ENCODE peak calls at places on chromosomes 12 and 14, in four cellular contexts. R is K562, A is HCT116, P is GM12878. Q is an unnamed sample.

GRCh38 chr14:80136358-80136757 is 74.9 kb downstream of the DIO2 start:
- DNase-seq in R (no peak), A (no peak), P (no peak), Q (no peak)

GRCh38 chr12:127696963-127697362 is 570.0 kb upstream of the TMEM132C start:
- DNase-seq in R (no peak), P (no peak), A (no peak), Q (no peak)

GRCh38 chr14:103056322-103057027 is 874 bp downstream of the CDC42BPB start:
- DNase-seq in P (no peak), R (peak), A (no peak), Q (peak)

GRCh38 chr14:33682746-33683145 is 268.1 kb downstream of the EGLN3 start:
- DNase-seq in A (no peak), R (no peak), P (no peak), Q (no peak)

GRCh38 chr12:14948672-14949071 is 10.3 kb upstream of the ERP27 start:
- DNase-seq in A (no peak), P (peak), R (no peak), Q (no peak)

GRCh38 chr12:57889541-57889989 is 43.0 kb upstream of the CTDSP2 start:
- DNase-seq in R (no peak), P (no peak), A (no peak), Q (no peak)

GRCh38 chr14:101518611-101519048 is 42.7 kb upstream of the DIO3 start:
- DNase-seq in R (no peak), A (no peak), P (no peak), Q (no peak)

GRCh38 chr12:115010324-115010995 is 326.5 kb upstream of the TBX3 start:
- DNase-seq in P (no peak), R (no peak), A (no peak), Q (no peak)

GRCh38 chr12:120534703-120535655 is 823 bp downstream of the RNF10 start:
- DNase-seq in R (peak), A (no peak), P (no peak), Q (no peak)

GRCh38 chr14:57420986-57421385 is 30.6 kb downstream of the NAA30 start:
- DNase-seq in A (no peak), R (no peak), P (no peak), Q (no peak)

GRCh38 chr14:74512431-74512830 is 18.9 kb downstream of the ISCA2 start:
- DNase-seq in P (no peak), A (no peak), R (no peak), Q (no peak)

GRCh38 chr12:58346032-58346632 is 404.8 kb downstream of the ATP23 start:
- DNase-seq in P (no peak), A (peak), R (peak), Q (no peak)

GRCh38 chr12:66756631-66757030 is 77.8 kb upstream of the GRIP1 start:
- DNase-seq in A (no peak), R (no peak), P (no peak), Q (no peak)

GRCh38 chr12:66755727-66756395 is 77.0 kb upstream of the GRIP1 start:
- DNase-seq in A (no peak), P (no peak), R (no peak), Q (no peak)

GRCh38 chr12:66746489-66747201 is 67.8 kb upstream of the GRIP1 start:
- DNase-seq in A (no peak), P (no peak), R (no peak), Q (no peak)

GRCh38 chr12:66753810-66754209 is 74.9 kb upstream of the GRIP1 start:
- DNase-seq in A (no peak), P (no peak), R (no peak), Q (no peak)

DNA sequence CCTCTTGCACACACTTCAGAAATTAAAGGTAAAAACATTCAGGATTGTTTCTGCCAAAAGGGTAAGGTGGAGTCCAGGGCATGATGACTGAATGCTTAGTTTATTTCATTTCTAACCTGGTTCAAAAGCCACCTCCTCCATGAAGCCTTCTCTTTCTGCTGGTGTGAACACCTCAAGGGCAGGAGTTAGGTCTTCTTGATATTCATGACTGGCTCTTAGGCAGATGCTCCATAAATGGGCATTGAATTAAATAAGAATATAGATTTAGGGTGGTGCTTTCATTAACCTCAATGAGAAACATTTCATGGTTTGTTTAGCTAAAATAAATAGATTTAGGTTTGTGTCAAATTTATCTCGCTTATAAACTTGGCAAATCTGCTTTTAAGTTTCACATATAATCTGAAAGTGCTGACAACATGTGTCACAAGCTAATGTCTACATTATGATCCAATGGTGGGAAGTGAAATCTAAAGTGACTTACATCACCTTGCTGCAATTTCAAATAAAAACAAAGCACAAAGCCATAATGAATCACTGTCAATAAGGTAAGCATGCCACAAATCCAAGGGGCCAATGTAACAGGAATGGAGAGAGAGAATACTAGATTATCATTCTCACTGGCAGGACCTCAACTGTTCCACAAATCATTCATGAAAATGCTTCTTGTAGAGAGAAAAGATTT is 72.7 kb upstream of the GRIP1 start:
- DNase-seq in P (no peak), R (no peak), A (no peak), Q (no peak)
- TF ChIP-seq EGR1 in P (no peak), R (no peak), A (no peak), Q (no peak)

GRCh38 chr12:98220636-98221035 is 294.8 kb upstream of the TMPO start:
- DNase-seq in R (no peak), P (no peak), A (no peak), Q (no peak)

GRCh38 chr12:98211914-98212695 is 303.3 kb upstream of the TMPO start:
- DNase-seq in R (no peak), A (no peak), P (no peak), Q (no peak)

GRCh38 chr12:98213556-98213955 is 301.8 kb upstream of the TMPO start:
- DNase-seq in R (no peak), A (no peak), P (no peak), Q (no peak)

GRCh38 chr12:98221243-98221808 is 294.1 kb upstream of the TMPO start:
- DNase-seq in A (no peak), P (no peak), R (no peak), Q (no peak)

DNA sequence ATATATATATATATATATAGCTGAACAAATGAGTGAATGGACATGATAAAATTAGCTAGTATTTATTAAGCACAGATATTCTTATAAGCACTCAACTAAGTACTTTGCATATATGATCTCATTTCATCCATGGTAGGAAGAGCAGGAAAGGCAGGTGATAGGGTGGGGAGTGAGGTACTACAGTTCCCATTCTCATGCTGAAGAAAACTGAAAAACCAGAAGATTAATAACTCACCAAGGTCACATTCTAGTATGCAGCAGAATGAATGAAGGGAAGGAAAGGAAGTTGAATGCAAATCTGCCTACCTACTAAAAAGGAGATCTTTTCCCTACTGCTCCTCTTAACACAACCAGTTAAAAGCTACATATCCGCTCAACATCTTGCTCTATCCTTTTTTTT is 298.1 kb upstream of the TMPO start:
- DNase-seq in P (no peak), A (no peak), R (no peak), Q (no peak)
- H2AFZ ChIP-seq in P (no peak), A (no peak), R (no peak), Q (no peak)

GRCh38 chr12:107512391-107512790 is 173.2 kb upstream of the PWP1 start:
- DNase-seq in P (no peak), A (no peak), R (no peak), Q (no peak)

GRCh38 chr12:107513184-107513583 is 172.4 kb upstream of the PWP1 start:
- DNase-seq in R (no peak), A (no peak), P (no peak), Q (no peak)

GRCh38 chr12:107514887-107515445 is 170.6 kb upstream of the PWP1 start:
- DNase-seq in A (no peak), P (no peak), R (no peak), Q (no peak)

GRCh38 chr12:107513636-107514400 is 171.8 kb upstream of the PWP1 start:
- DNase-seq in A (no peak), R (no peak), P (no peak), Q (no peak)

DNA sequence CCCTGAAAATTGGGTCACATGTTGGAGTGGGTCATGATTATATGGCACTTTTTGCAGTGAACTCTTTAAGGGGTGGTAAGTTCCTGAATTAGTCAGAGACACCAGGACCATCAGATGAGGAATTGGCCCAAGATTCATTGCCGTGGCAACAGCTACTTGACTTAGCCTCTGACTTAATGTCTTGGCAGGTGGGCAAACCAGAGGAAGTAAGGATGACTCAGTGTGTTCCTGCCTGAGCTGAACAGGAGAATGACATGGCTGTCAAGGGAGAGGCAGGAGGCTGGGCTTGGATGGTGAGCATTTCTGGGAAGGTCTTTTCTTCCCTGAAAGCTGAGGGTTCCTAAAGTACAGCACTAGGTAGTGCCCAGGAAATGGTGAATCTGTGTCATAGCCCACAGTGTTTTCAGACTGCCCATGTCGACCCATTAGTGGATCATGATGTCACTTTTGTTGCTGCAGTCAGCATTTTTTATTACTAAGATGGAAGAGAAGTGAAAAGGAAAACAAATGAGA is 170.1 kb upstream of the PWP1 start:
- DNase-seq in A (peak), R (no peak), P (no peak), Q (no peak)
- TF ChIP-seq EGR1 in A (no peak), R (no peak), P (no peak), Q (no peak)

DNA sequence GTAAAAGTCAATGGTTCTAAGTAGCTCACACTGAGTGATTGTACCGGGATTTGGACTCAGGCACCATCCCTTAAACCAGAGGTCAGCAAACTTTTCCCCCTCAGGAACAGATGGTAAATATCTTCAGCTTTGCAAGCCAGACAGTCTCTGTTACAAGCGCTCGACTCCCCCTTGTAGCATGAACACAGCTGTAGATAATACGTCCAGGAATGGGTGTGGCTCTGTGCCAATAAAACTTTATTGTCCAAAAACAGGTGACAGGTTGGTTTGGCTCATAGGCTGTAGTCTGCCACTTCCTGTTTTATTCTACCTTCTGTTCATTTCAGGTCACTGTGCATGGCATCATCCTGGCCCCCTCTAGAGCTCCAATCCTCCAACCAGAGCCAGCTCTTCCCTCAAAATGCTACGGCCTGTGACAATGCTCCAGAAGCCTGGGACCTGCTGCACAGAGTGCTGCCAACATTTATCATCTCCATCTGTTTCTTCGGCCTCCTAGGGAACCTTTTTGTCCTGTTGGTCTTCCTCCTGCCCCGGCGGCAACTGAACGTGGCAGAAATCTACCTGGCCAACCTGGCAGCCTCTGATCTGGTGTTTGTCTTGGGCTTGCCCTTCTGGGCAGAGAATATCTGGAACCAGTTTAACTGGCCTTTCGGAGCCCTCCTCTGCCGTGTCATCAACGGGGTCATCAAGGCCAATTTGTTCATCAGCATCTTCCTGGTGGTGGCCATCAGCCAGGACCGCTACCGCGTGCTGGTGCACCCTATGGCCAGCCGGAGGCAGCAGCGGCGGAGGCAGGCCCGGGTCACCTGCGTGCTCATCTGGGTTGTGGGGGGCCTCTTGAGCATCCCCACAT is 7.6 kb downstream of the BDKRB1 start:
- DNase-seq in P (no peak), R (no peak), A (no peak), Q (no peak)
- H2AFZ ChIP-seq in P (no peak), R (no peak), A (no peak), Q (no peak)

GRCh38 chr12:94263905-94264655 is 115.7 kb downstream of the PLXNC1 start:
- DNase-seq in R (no peak), P (no peak), A (no peak), Q (peak)

GRCh38 chr12:94261119-94261518 is 112.7 kb downstream of the PLXNC1 start:
- DNase-seq in R (no peak), A (no peak), P (no peak), Q (peak)

GRCh38 chr12:94262228-94263010 is 114.0 kb downstream of the PLXNC1 start:
- DNase-seq in R (peak), A (peak), P (no peak), Q (no peak)

GRCh38 chr12:94261781-94262180 is 113.4 kb downstream of the PLXNC1 start:
- DNase-seq in R (no peak), A (no peak), P (no peak), Q (no peak)

DNA sequence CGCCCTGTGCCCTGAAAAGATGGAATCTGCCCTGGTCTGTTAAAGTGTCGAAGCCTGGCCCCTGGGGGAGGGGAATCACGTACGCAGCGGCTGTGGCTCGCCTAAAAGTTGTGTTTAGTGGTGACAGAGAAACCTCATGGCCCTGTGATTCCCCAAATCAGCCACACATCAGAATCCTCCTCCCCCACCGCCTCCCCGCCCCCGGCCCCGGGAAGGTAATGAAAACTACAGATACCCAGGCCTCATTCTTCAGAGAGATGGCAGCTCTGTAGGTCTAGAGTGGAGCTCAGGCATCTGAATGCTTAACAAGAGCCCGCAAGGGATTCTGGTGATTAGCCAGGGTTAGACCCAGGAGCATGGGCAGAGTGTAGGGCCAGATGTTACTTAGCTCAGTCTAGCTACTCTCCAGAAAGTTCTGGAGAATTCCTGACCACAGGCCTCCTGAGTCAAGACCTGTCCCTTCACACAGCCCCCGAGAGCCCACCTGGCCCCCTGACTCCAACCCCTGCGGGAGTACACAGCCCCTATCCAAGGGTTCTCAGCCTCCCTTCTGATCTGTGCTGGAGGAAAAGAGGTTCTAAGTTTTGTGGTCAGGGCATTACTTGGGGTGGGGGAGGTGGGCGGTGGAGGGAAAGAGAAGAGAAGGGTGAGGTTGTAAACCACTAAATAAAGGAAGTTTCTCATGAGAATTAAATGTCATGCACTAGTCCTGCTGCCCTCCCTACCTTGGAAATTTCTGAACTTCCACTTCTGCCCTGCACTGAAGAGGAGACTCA is 114.8 kb downstream of the PLXNC1 start:
- DNase-seq in P (peak), R (no peak), A (no peak), Q (no peak)
- TF ChIP-seq EGR1 in P (peak), R (peak), A (no peak), Q (no peak)

GRCh38 chr14:88191605-88192004 is 131.5 kb downstream of the KCNK10 start:
- DNase-seq in P (no peak), A (no peak), R (no peak), Q (no peak)

GRCh38 chr14:88198441-88198840 is 124.6 kb downstream of the KCNK10 start:
- DNase-seq in R (no peak), P (no peak), A (no peak), Q (no peak)

GRCh38 chr14:88194531-88194930 is 128.5 kb downstream of the KCNK10 start:
- DNase-seq in A (no peak), P (no peak), R (no peak), Q (no peak)

GRCh38 chr14:88196925-88197324 is 126.1 kb downstream of the KCNK10 start:
- DNase-seq in R (no peak), P (no peak), A (no peak), Q (no peak)

GRCh38 chr14:88195676-88196075 is 127.4 kb downstream of the KCNK10 start:
- DNase-seq in A (no peak), R (no peak), P (no peak), Q (peak)
- H2AFZ ChIP-seq in A (no peak), R (no peak), P (no peak), Q (no peak)